ENCODE peak calls at places on chromosomes 2 and 18, in four cellular contexts. O is cardiac fibroblast, E is GM13976, X is neural progenitor cell. T is an unnamed sample.

GRCh38 chr18:28504100-28504499 is 327.2 kb upstream of the CDH2 start:
- DNase-seq in O (no peak), E (no peak), X (no peak), T (no peak)

GRCh38 chr2:206232287-206233035 is 42.0 kb upstream of the ZDBF2 start:
- DNase-seq in O (no peak), E (peak; percentile 39), X (no peak), T (no peak)

GRCh38 chr2:198901894-198902293 is 555.8 kb downstream of the SATB2 start:
- DNase-seq in O (no peak), E (no peak), X (peak; percentile 3), T (no peak)

GRCh38 chr2:231355802-231356473 is 39.6 kb upstream of the B3GNT7 start:
- DNase-seq in O (no peak), E (no peak), X (peak; percentile 25), T (no peak)

GRCh38 chr18:74233933-74234325 is 57.8 kb downstream of the CYB5A start:
- DNase-seq in O (no peak), E (no peak), X (no peak), T (no peak)

GRCh38 chr2:156562136-156562535 is 126.0 kb downstream of the GPD2 start:
- DNase-seq in O (no peak), E (no peak), X (no peak), T (no peak)

GRCh38 chr2:200862532-200863000 is 1.9 kb downstream of the CLK1 start:
- DNase-seq in O (peak; percentile 73), E (peak; percentile 48), X (peak; percentile 9), T (peak; percentile 74)

GRCh38 chr2:224311226-224311625 is 90.7 kb downstream of the FAM124B start:
- DNase-seq in O (peak; percentile 15), E (no peak), X (no peak), T (no peak)

GRCh38 chr18:79770501-79770815 is 27.3 kb upstream of the KCNG2 start:
- DNase-seq in O (no peak), E (no peak), X (no peak), T (no peak)

GRCh38 chr2:143397886-143398614 is 268.8 kb downstream of the ARHGAP15 start:
- DNase-seq in O (peak; percentile 47), E (no peak), X (no peak), T (no peak)

GRCh38 chr2:172230783-172231446 is 128.2 kb upstream of the DLX2 start:
- DNase-seq in O (no peak), E (no peak), X (no peak), T (no peak)

GRCh38 chr18:3758531-3758930 is 308.6 kb downstream of the TGIF1 start:
- DNase-seq in O (peak; percentile 94), E (no peak), X (no peak), T (no peak)

GRCh38 chr2:240604939-240605716 is 18.6 kb downstream of the CAPN10 start:
- DNase-seq in O (no peak), E (no peak), X (no peak), T (no peak)

GRCh38 chr18:50749945-50750344 is 69.9 kb downstream of the MRO start:
- DNase-seq in O (no peak), E (no peak), X (no peak), T (no peak)

GRCh38 chr18:79935098-79935480 is 16.4 kb downstream of the SLC66A2 start:
- DNase-seq in O (no peak), E (no peak), X (no peak), T (no peak)

GRCh38 chr2:192195548-192196418 is 1.1 kb upstream of the TMEFF2 start:
- DNase-seq in O (peak; percentile 43), E (peak; percentile 42), X (peak; percentile 89), T (peak; percentile 11)

GRCh38 chr2:223900531-223900930 is 44.6 kb downstream of the WDFY1 start:
- DNase-seq in O (no peak), E (no peak), X (no peak), T (no peak)

GRCh38 chr2:120709608-120710041 is 26.0 kb upstream of the GLI2 start:
- DNase-seq in O (peak; percentile 65), E (no peak), X (no peak), T (no peak)

GRCh38 chr2:196162586-196163180 is 8.7 kb downstream of the STK17B start:
- DNase-seq in O (no peak), E (no peak), X (no peak), T (no peak)

GRCh38 chr2:65452150-65452895 is 19.9 kb upstream of the SPRED2 start:
- DNase-seq in O (no peak), E (no peak), X (no peak), T (no peak)

GRCh38 chr2:170005702-170006101 is 172.2 kb upstream of the MYO3B start:
- DNase-seq in O (no peak), E (no peak), X (peak; percentile 19), T (no peak)

GRCh38 chr2:168961450-168962229 is 60.5 kb downstream of the G6PC2 start:
- DNase-seq in O (peak; percentile 92), E (peak; percentile 14), X (peak; percentile 80), T (peak; percentile 57)

GRCh38 chr2:235573331-235574221 is 79.7 kb downstream of the AGAP1 start:
- DNase-seq in O (no peak), E (no peak), X (peak; percentile 39), T (no peak)

GRCh38 chr2:159715451-159715850 is 3.1 kb downstream of the MARCHF7 start:
- DNase-seq in O (no peak), E (no peak), X (no peak), T (no peak)

GRCh38 chr2:113324684-113325160 is 46.0 kb upstream of the PAX8 start:
- DNase-seq in O (peak; percentile 46), E (peak; percentile 79), X (peak; percentile 84), T (peak; percentile 78)

GRCh38 chr2:236682651-236683422 is 113.2 kb downstream of the ACKR3 start:
- DNase-seq in O (no peak), E (no peak), X (no peak), T (no peak)

GRCh38 chr2:170949415-170949814 is 20.4 kb downstream of the GORASP2 start:
- DNase-seq in O (no peak), E (no peak), X (no peak), T (no peak)

GRCh38 chr2:39128919-39129391 is 8.1 kb upstream of the SOS1 start:
- DNase-seq in O (peak; percentile 75), E (no peak), X (no peak), T (peak; percentile 13)

GRCh38 chr18:2002178-2002577 is 569.1 kb downstream of the METTL4 start:
- DNase-seq in O (no peak), E (no peak), X (peak; percentile 46), T (no peak)

GRCh38 chr2:112993831-112994230 is 11.4 kb upstream of the IL36A start:
- DNase-seq in O (no peak), E (no peak), X (no peak), T (no peak)

GRCh38 chr2:42639340-42640077 is 71.1 kb downstream of the MTA3 start:
- DNase-seq in O (peak; percentile 12), E (peak; percentile 59), X (no peak), T (no peak)

GRCh38 chr2:3462493-3463104 is 56.7 kb downstream of the ADI1 start:
- DNase-seq in O (no peak), E (no peak), X (no peak), T (no peak)

GRCh38 chr2:162058973-162059668 is 14.9 kb downstream of the DPP4 start:
- DNase-seq in O (peak; percentile 32), E (peak; percentile 41), X (no peak), T (no peak)

DNA sequence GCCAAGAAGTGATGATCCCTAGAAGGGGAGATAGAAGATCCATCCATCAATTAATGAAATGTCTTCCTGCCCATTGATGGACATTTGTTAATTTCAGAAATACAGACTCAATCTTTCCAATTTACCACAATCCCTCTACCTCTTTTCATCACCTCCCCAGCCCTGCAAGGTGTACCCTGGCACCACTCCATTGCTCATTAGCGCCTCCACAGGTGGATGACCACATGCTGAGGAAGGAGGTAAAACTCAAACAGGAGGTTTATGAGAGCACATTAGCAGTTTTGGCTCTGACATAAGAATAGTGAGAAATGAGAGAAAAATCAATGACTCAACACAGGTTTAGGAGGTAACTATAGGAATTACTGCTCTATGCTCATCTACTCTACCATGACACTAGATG is 208.0 kb downstream of the C1D start:
- DNase-seq in O (no peak), E (no peak), X (no peak), T (no peak)
- TF ChIP-seq CTCF in O (no peak), E (no peak), X (peak; percentile 9), T (no peak)

GRCh38 chr18:43805646-43806194 is 528.4 kb upstream of the SYT4 start:
- DNase-seq in O (peak; percentile 5), E (no peak), X (no peak), T (peak; percentile 7)
- TF ChIP-seq CTCF in O (no peak), E (no peak), X (no peak), T (no peak)

DNA sequence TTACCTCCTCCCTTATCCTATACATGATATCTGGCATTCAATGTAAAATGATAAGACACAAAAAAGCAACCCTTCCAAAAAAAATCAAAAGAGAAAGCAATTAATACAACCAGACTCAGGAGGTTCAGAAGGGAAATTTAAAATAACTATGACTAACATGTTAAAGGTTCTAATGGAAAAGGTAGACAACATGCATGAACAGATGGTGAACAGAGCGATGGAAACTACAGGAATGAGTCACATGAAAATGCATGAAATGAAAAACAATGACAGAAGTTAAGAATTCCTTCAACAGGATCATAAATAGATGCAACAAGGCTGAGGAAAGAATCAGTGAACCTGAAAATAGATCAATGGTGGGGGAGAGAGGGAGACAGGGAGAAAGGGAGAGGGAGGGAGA is 26.1 kb upstream of the ERCC3 start:
- DNase-seq in O (no peak), E (no peak), X (no peak), T (no peak)
- TF ChIP-seq CTCF in O (no peak), E (no peak), X (no peak), T (no peak)

GRCh38 chr2:29215739-29216608 is 100.8 kb downstream of the CLIP4 start:
- DNase-seq in O (no peak), E (peak; percentile 17), X (no peak), T (no peak)

GRCh38 chr2:29209551-29209950 is 94.3 kb downstream of the CLIP4 start:
- DNase-seq in O (no peak), E (no peak), X (no peak), T (no peak)

GRCh38 chr2:29215073-29215472 is 99.9 kb downstream of the CLIP4 start:
- DNase-seq in O (no peak), E (no peak), X (no peak), T (no peak)

GRCh38 chr2:29213871-29214341 is 98.7 kb downstream of the CLIP4 start:
- DNase-seq in O (no peak), E (peak; percentile 10), X (no peak), T (no peak)

DNA sequence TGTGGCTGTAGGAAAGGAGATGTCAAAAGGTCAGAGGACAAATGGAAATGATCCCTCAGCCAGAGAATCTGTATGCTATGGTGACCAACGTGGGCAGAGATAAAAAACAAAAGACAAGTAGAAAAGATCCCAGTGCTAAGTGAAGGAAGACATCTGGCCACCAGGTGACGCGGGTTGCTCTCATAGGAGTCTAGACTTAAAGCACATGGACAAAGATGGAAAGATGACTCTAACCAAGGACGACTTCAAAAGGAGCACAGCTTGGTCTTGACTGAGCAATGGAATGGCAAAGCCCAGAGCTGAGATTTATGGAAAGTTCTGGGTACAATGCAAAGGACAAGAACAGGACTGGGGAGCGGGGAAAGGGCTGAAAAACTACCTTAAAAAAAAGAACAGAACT is 96.8 kb downstream of the CLIP4 start:
- DNase-seq in O (no peak), E (no peak), X (no peak), T (no peak)
- TF ChIP-seq CTCF in O (peak; percentile 4), E (no peak), X (peak; percentile 47), T (no peak)